ENCODE peak calls at places on chromosomes 7 and 10, in six cellular contexts. L is kidney tubule cell; H is CD8-positive, alpha-beta memory T cell; X is hypothalamus; O is fibroblast of pulmonary artery; G is neural crest cell. Z is an unnamed sample.
A peak's percentile ranks its signal among the peaks of the same experiment; 100 is the strongest.

GRCh38 chr10:81179805-81180452 is 642.2 kb downstream of the SH2D4B start:
- DNase-seq in G (peak; percentile 1), O (no peak), X (no peak), L (peak; percentile 47), H (no peak), Z (no peak)

GRCh38 chr7:603152-603941 is 83.7 kb upstream of the PDGFA start:
- DNase-seq in O (no peak), L (no peak), G (no peak), X (no peak), H (no peak), Z (no peak)

GRCh38 chr10:70758757-70759514 is 26.2 kb downstream of the TBATA start:
- DNase-seq in H (peak; percentile 55), X (no peak), L (peak; percentile 70), O (peak; percentile 77), G (peak; percentile 82), Z (peak; percentile 85)

GRCh38 chr7:24752073-24752800 is 5.0 kb downstream of the GSDME start:
- DNase-seq in X (no peak), G (no peak), L (no peak), O (no peak), H (no peak), Z (no peak)

GRCh38 chr7:133703547-133703946 is 423.6 kb upstream of the LRGUK start:
- DNase-seq in O (peak; percentile 83), H (no peak), X (no peak), L (peak; percentile 30), G (no peak), Z (no peak)

GRCh38 chr7:29337628-29338116 is 143.1 kb downstream of the CHN2 start:
- DNase-seq in O (peak; percentile 51), H (peak; percentile 59), X (no peak), G (no peak), L (no peak), Z (no peak)

GRCh38 chr10:102418612-102419560 is at the start of gene PSD:
- DNase-seq in X (no peak), O (no peak), L (no peak), H (no peak), G (peak; percentile 44), Z (no peak)

GRCh38 chr10:121681982-121682687 is 83.9 kb upstream of the FGFR2 start:
- DNase-seq in H (no peak), G (no peak), O (no peak), L (no peak), X (no peak), Z (no peak)

GRCh38 chr7:4738711-4739527 is 36.5 kb upstream of the AP5Z1 start:
- DNase-seq in L (peak; percentile 85), O (peak; percentile 94), G (peak; percentile 11), H (peak; percentile 42), X (no peak), Z (peak; percentile 73)

GRCh38 chr7:27641576-27642230 is 21.0 kb downstream of the HIBADH start:
- DNase-seq in H (no peak), L (peak; percentile 72), O (peak; percentile 14), G (no peak), X (no peak), Z (no peak)

GRCh38 chr10:127028556-127028955 is 123.3 kb downstream of the DOCK1 start:
- DNase-seq in X (no peak), H (no peak), G (no peak), O (no peak), L (no peak), Z (no peak)

GRCh38 chr10:13759167-13759566 is 172.4 kb downstream of the PRPF18 start:
- DNase-seq in X (no peak), G (no peak), L (no peak), H (no peak), O (no peak), Z (no peak)

GRCh38 chr10:95445223-95445836 is 115.8 kb downstream of the SORBS1 start:
- DNase-seq in O (peak; percentile 83), G (no peak), H (no peak), X (no peak), L (peak; percentile 89), Z (peak; percentile 91)

GRCh38 chr7:159136846-159137245 is 7.8 kb downstream of the VIPR2 start:
- DNase-seq in H (no peak), X (no peak), L (no peak), G (no peak), O (no peak), Z (no peak)

GRCh38 chr7:124208173-124208572 is 175.3 kb upstream of the TMEM229A start:
- DNase-seq in X (no peak), H (no peak), L (no peak), O (no peak), G (no peak), Z (no peak)

GRCh38 chr7:78095549-78095948 is 297.0 kb downstream of the PHTF2 start:
- DNase-seq in X (no peak), L (peak; percentile 32), H (no peak), O (peak; percentile 71), G (no peak), Z (peak; percentile 23)

GRCh38 chr7:134420509-134421125 is 38.3 kb downstream of the AKR1B1 start:
- DNase-seq in H (no peak), O (peak; percentile 84), L (peak; percentile 66), G (peak; percentile 40), X (no peak), Z (no peak)

GRCh38 chr7:71184136-71184535 is 52.2 kb downstream of the GALNT17 start:
- DNase-seq in G (no peak), X (no peak), O (no peak), H (no peak), L (no peak), Z (no peak)

GRCh38 chr7:516606-517456 is 2.8 kb downstream of the PDGFA start:
- DNase-seq in O (peak; percentile 70), G (no peak), L (peak; percentile 83), H (no peak), X (no peak), Z (peak; percentile 75)

GRCh38 chr10:82925547-82925946 is 1050.6 kb downstream of the NRG3 start:
- DNase-seq in H (no peak), O (peak; percentile 2), G (no peak), L (peak; percentile 50), X (no peak), Z (no peak)

GRCh38 chr7:112533591-112533990 is 52.8 kb downstream of the LSMEM1 start:
- DNase-seq in L (peak; percentile 23), O (no peak), X (no peak), H (no peak), G (no peak), Z (no peak)

GRCh38 chr7:10128748-10129147 is 844.9 kb upstream of the PHF14 start:
- DNase-seq in L (no peak), H (no peak), X (no peak), O (no peak), G (peak; percentile 18), Z (peak; percentile 40)

GRCh38 chr7:121579639-121580038 is 183.5 kb upstream of the FAM3C start:
- DNase-seq in O (no peak), H (no peak), L (no peak), G (no peak), X (no peak), Z (no peak)

GRCh38 chr7:86908948-86909347 is 150.5 kb downstream of the ELAPOR2 start:
- DNase-seq in L (no peak), H (no peak), O (peak; percentile 28), G (no peak), X (no peak), Z (no peak)

GRCh38 chr10:88027570-88027969 is 164.1 kb downstream of the PTEN start:
- DNase-seq in H (no peak), O (no peak), G (no peak), X (no peak), L (no peak), Z (peak; percentile 67)

GRCh38 chr7:51079494-51079893 is 237.1 kb downstream of the COBL start:
- DNase-seq in X (no peak), H (no peak), G (no peak), L (no peak), O (no peak), Z (no peak)